ENCODE peak calls at places on chromosomes 6 and 20, in eight cellular contexts. C, Y, K, M, D, S, V and Q are unnamed samples.

GRCh38 chr6:144321839-144322591 is 36.9 kb downstream of the UTRN start:
- DNase-seq in C (no peak), Y (no peak), K (peak), M (peak), D (peak), S (peak), V (no peak), Q (no peak)

GRCh38 chr20:20731945-20732296 is 19.5 kb upstream of the RALGAPA2 start:
- DNase-seq in C (no peak), Y (no peak), K (no peak), M (peak), D (peak), S (no peak), V (no peak), Q (no peak)

GRCh38 chr6:82711105-82711829 is 347.6 kb downstream of the TPBG start:
- DNase-seq in C (no peak), Y (no peak), K (no peak), M (no peak), D (peak), S (no peak), V (no peak), Q (no peak)

GRCh38 chr6:71250050-71250689 is 38.4 kb upstream of the OGFRL1 start:
- DNase-seq in C (no peak), Y (no peak), K (no peak), M (peak), D (peak), S (no peak), V (no peak), Q (no peak)

GRCh38 chr6:95244749-95245148 is 332.6 kb upstream of the MANEA start:
- DNase-seq in C (no peak), Y (no peak), K (no peak), M (no peak), D (no peak), S (no peak), V (no peak), Q (no peak)

GRCh38 chr6:111088668-111089003 is 1.3 kb downstream of the SLC16A10 start:
- DNase-seq in C (no peak), Y (no peak), K (no peak), M (no peak), D (no peak), S (no peak), V (no peak), Q (no peak)

GRCh38 chr20:47773381-47773786 is 11.9 kb downstream of the SULF2 start:
- DNase-seq in C (no peak), Y (no peak), K (no peak), M (no peak), D (peak), S (no peak), V (peak), Q (no peak)

GRCh38 chr20:47502271-47502730 is 614 bp downstream of the NCOA3 start:
- DNase-seq in C (no peak), Y (no peak), K (peak), M (no peak), D (peak), S (no peak), V (no peak), Q (peak)

GRCh38 chr20:59402697-59403096 is 102.3 kb downstream of the EDN3 start:
- DNase-seq in C (no peak), Y (peak), K (no peak), M (no peak), D (no peak), S (no peak), V (no peak), Q (no peak)

GRCh38 chr20:48809672-48810071 is 18.1 kb downstream of the PREX1 start:
- DNase-seq in C (no peak), Y (no peak), K (no peak), M (no peak), D (no peak), S (no peak), V (no peak), Q (no peak)